ENCODE peak calls at places on chromosomes 4 and X, in seven cellular contexts. P is lung, M is MM.1S, A is heart left ventricle, C is kidney, Y is hepatocyte, U is heart right ventricle. X is an unnamed sample.

GRCh38 chrX:107978707-107979307 is 3.4 kb downstream of the TEX13B start:
- DNase-seq in P (no peak), M (no peak), A (no peak), C (no peak), Y (peak; percentile 21), U (no peak), X (no peak)

GRCh38 chr4:2305766-2306501 is 44.0 kb upstream of the MXD4 start:
- DNase-seq in P (peak; percentile 23), M (peak; percentile 45), A (no peak), C (no peak), Y (no peak), U (no peak), X (no peak)

GRCh38 chr4:41624765-41625164 is 86.8 kb downstream of the LIMCH1 start:
- DNase-seq in P (no peak), M (no peak), A (no peak), C (no peak), Y (no peak), U (no peak), X (no peak)

GRCh38 chr4:154126276-154126675 is 337.4 kb upstream of the SFRP2 start:
- DNase-seq in P (no peak), M (no peak), A (no peak), C (no peak), Y (no peak), U (no peak), X (no peak)

GRCh38 chr4:38958453-38958852 is 73.8 kb downstream of the TMEM156 start:
- DNase-seq in P (no peak), M (peak; percentile 53), A (no peak), C (no peak), Y (no peak), U (no peak), X (no peak)

GRCh38 chr4:11182586-11183357 is 245.9 kb downstream of the HS3ST1 start:
- DNase-seq in P (no peak), M (no peak), A (no peak), C (no peak), Y (no peak), U (no peak), X (no peak)

GRCh38 chr4:27088491-27088890 is 227.8 kb downstream of the STIM2 start:
- DNase-seq in P (no peak), M (no peak), A (no peak), C (no peak), Y (no peak), U (no peak), X (no peak)

GRCh38 chrX:24147165-24147564 is 2.4 kb upstream of the ZFX start:
- DNase-seq in P (no peak), M (no peak), A (no peak), C (no peak), Y (no peak), U (no peak), X (no peak)

GRCh38 chrX:115378471-115378870 is 89.0 kb downstream of the LUZP4 start:
- DNase-seq in P (no peak), M (no peak), A (no peak), C (no peak), Y (no peak), U (no peak), X (no peak)

GRCh38 chr4:110510955-110511544 is 35.1 kb downstream of the ENPEP start:
- DNase-seq in P (no peak), M (peak; percentile 79), A (no peak), C (no peak), Y (peak; percentile 72), U (no peak), X (no peak)

GRCh38 chr4:181659202-181659601 is 584.0 kb upstream of the TENM3 start:
- DNase-seq in P (no peak), M (no peak), A (no peak), C (no peak), Y (no peak), U (no peak), X (no peak)

GRCh38 chrX:17546356-17546755 is 171.4 kb downstream of the NHS start:
- DNase-seq in P (no peak), M (no peak), A (no peak), C (no peak), Y (no peak), U (no peak), X (no peak)

GRCh38 chrX:130869239-130869638 is 33.8 kb downstream of the ENOX2 start:
- DNase-seq in P (no peak), M (no peak), A (no peak), C (no peak), Y (no peak), U (no peak), X (no peak)

GRCh38 chr4:39706334-39706733 is 8.4 kb downstream of the UBE2K start:
- DNase-seq in P (no peak), M (no peak), A (peak; percentile 44), C (no peak), Y (peak; percentile 15), U (peak; percentile 54), X (peak; percentile 48)

GRCh38 chr4:159071969-159072765 is 30.7 kb upstream of the RAPGEF2 start:
- DNase-seq in P (no peak), M (no peak), A (no peak), C (no peak), Y (no peak), U (no peak), X (no peak)

GRCh38 chr4:17336524-17336941 is 175.4 kb downstream of the QDPR start:
- DNase-seq in P (no peak), M (peak; percentile 96), A (peak; percentile 31), C (peak; percentile 82), Y (no peak), U (peak; percentile 38), X (no peak)

GRCh38 chr4:83631066-83631465 is 95.2 kb downstream of the GPAT3 start:
- DNase-seq in P (no peak), M (no peak), A (no peak), C (no peak), Y (peak; percentile 48), U (no peak), X (no peak)

GRCh38 chr4:88583643-88584470 is 8.4 kb upstream of the HERC3 start:
- DNase-seq in P (no peak), M (no peak), A (no peak), C (no peak), Y (no peak), U (no peak), X (no peak)

GRCh38 chrX:97238632-97239031 is 354.9 kb downstream of the RPA4 start:
- DNase-seq in P (no peak), M (no peak), A (no peak), C (no peak), Y (no peak), U (no peak), X (no peak)

GRCh38 chr4:83535520-83535944 is 376 bp upstream of the GPAT3 start:
- DNase-seq in P (peak; percentile 50), M (peak; percentile 48), A (peak; percentile 23), C (peak; percentile 76), Y (peak; percentile 34), U (peak; percentile 38), X (no peak)

GRCh38 chr4:3771167-3771809 is 5.1 kb downstream of the ADRA2C start:
- DNase-seq in P (no peak), M (no peak), A (no peak), C (no peak), Y (no peak), U (no peak), X (no peak)

GRCh38 chr4:7979652-7979968 is 39.9 kb upstream of the AFAP1 start:
- DNase-seq in P (no peak), M (no peak), A (no peak), C (no peak), Y (no peak), U (no peak), X (no peak)

GRCh38 chrX:12672362-12673106 is 118.7 kb upstream of the PRPS2 start:
- DNase-seq in P (no peak), M (no peak), A (no peak), C (no peak), Y (no peak), U (no peak), X (no peak)

GRCh38 chr4:52877694-52878093 is 15.6 kb downstream of the RASL11B start:
- DNase-seq in P (no peak), M (no peak), A (no peak), C (no peak), Y (no peak), U (no peak), X (no peak)

GRCh38 chrX:418927-419729 is 32.4 kb upstream of the PPP2R3B start:
- DNase-seq in P (no peak), M (no peak), A (no peak), C (peak; percentile 68), Y (no peak), U (no peak), X (no peak)

GRCh38 chr4:147790412-147790811 is 58.5 kb downstream of the ARHGAP10 start:
- DNase-seq in P (no peak), M (no peak), A (no peak), C (no peak), Y (no peak), U (no peak), X (no peak)
- H3K4me1 ChIP-seq in P (peaks cover 6% of the 10 kb centered on the region), M (no peaks in the 10 kb centered on the region), A (peaks cover 82% of the 10 kb centered on the region), C (peaks cover 2% of the 10 kb centered on the region), Y (peaks cover 31% of the 10 kb centered on the region), U (peaks cover 83% of the 10 kb centered on the region), X (peaks cover 83% of the 10 kb centered on the region)

GRCh38 chr4:5993876-5994811 is 24.1 kb downstream of the C4orf50 start:
- DNase-seq in P (no peak), M (no peak), A (no peak), C (peak; percentile 46), Y (no peak), U (no peak), X (no peak)
- H3K4me1 ChIP-seq in P (no peaks in the 10 kb centered on the region), M (peaks cover 5% of the 10 kb centered on the region), A (no peaks in the 10 kb centered on the region), C (no peaks in the 10 kb centered on the region), Y (no peaks in the 10 kb centered on the region), U (no peaks in the 10 kb centered on the region), X (no peaks in the 10 kb centered on the region)

DNA sequence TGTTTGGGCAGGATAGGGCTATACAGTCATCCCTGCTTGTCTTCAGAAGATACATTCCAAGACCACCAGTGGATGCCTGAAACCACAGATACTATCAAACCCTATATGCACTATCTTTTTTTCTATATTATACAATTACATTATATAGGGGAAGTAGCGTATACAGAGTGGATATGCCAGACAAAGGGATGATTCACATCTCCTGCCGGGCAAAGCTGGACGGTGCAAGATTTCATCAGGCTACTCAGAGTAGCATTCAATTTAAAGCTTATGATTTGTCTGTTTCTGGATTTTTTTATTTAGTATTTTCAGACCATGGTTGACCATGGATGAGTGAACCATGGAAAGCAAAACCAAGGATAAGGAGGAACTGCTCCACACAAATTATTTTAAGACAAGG is 7.0 kb upstream of the AMTN start:
- DNase-seq in P (no peak), M (no peak), A (no peak), C (no peak), Y (no peak), U (no peak), X (no peak)
- H3K4me1 ChIP-seq in P (no peaks in the 10 kb centered on the region), M (no peaks in the 10 kb centered on the region), A (no peaks in the 10 kb centered on the region), C (no peaks in the 10 kb centered on the region), Y (no peaks in the 10 kb centered on the region), U (no peaks in the 10 kb centered on the region), X (no peaks in the 10 kb centered on the region)

GRCh38 chr4:139918591-139918990 is 235.4 kb downstream of the MAML3 start:
- DNase-seq in P (no peak), M (no peak), A (no peak), C (no peak), Y (no peak), U (no peak), X (no peak)
- H3K4me1 ChIP-seq in P (peaks cover 20% of the 10 kb centered on the region), M (no peaks in the 10 kb centered on the region), A (peaks cover 75% of the 10 kb centered on the region), C (peaks cover 30% of the 10 kb centered on the region), Y (peaks cover 16% of the 10 kb centered on the region), U (peaks cover 88% of the 10 kb centered on the region), X (peaks cover 24% of the 10 kb centered on the region)

GRCh38 chrX:101377542-101377941 is 8.4 kb downstream of the BTK start:
- DNase-seq in P (no peak), M (no peak), A (no peak), C (no peak), Y (no peak), U (no peak), X (no peak)
- H3K4me1 ChIP-seq in P (no peaks in the 10 kb centered on the region), M (no peaks in the 10 kb centered on the region), A (no peaks in the 10 kb centered on the region), C (no peaks in the 10 kb centered on the region), Y (no peaks in the 10 kb centered on the region), U (no peaks in the 10 kb centered on the region), X (no peaks in the 10 kb centered on the region)

X was measured in thoracic aorta.